ENCODE peak calls at places on chromosomes 16 and 17, in nine cellular contexts. Z is GM06990; W is progenitor cell of endocrine pancreas; H is glutamatergic neuron; O is CD8-positive, alpha-beta T cell; Q is hepatocyte; F is left ventricle myocardium inferior; Y is chondrocyte; R is uterus. V is an unnamed sample.

GRCh38 chr16:88688013-88688778 is 1.9 kb upstream of the SNAI3 start:
- DNase-seq in O (peak), W (peak), Z (no peak), H (no peak), F (no peak), R (no peak), Q (peak), Y (no peak), V (no peak)

GRCh38 chr16:15966420-15967222 is 17.2 kb downstream of the ABCC1 start:
- DNase-seq in Z (no peak), H (no peak), F (no peak), Q (no peak), W (no peak), R (no peak), O (no peak), Y (no peak), V (no peak)

GRCh38 chr17:33028778-33029177 is 37.1 kb downstream of the SPACA3 start:
- DNase-seq in R (no peak), H (no peak), Z (no peak), Y (no peak), O (no peak), W (no peak), F (no peak), Q (no peak), V (no peak)

GRCh38 chr17:2901582-2901981 is 105.3 kb downstream of the RAP1GAP2 start:
- DNase-seq in O (no peak), W (no peak), H (no peak), Z (no peak), Y (no peak), R (no peak), Q (no peak), F (no peak), V (no peak)

GRCh38 chr16:10022098-10022497 is 160.1 kb downstream of the GRIN2A start:
- DNase-seq in F (no peak), W (no peak), Y (no peak), Z (no peak), H (no peak), Q (no peak), O (no peak), R (no peak), V (no peak)

GRCh38 chr17:20922128-20922670 is 120.6 kb downstream of the USP22 start:
- DNase-seq in O (no peak), Q (no peak), F (peak), Y (no peak), R (peak), W (no peak), H (no peak), Z (no peak), V (no peak)

GRCh38 chr17:2847601-2848255 is 51.5 kb downstream of the RAP1GAP2 start:
- DNase-seq in O (no peak), Z (no peak), Q (no peak), Y (no peak), R (no peak), H (no peak), F (no peak), W (no peak), V (no peak)

GRCh38 chr16:28218109-28218508 is 6.3 kb upstream of the XPO6 start:
- DNase-seq in O (peak), Q (peak), R (no peak), Z (peak), H (no peak), W (no peak), Y (no peak), F (no peak), V (peak)

GRCh38 chr17:17737938-17738894 is 57.0 kb downstream of the RAI1 start:
- DNase-seq in R (no peak), W (no peak), O (peak), F (no peak), H (no peak), Q (peak), Z (no peak), Y (no peak), V (no peak)
- TF ChIP-seq CTCF in R (no peak), W (no peak), O (no peak), F (no peak), H (no peak), Q (no peak), Z (no peak), Y (no peak), V (no peak)

GRCh38 chr17:4947411-4948165 is 742 bp downstream of the PFN1 start:
- DNase-seq in W (peak), H (peak), O (peak), R (peak), F (peak), Y (no peak), Z (peak), Q (peak), V (peak)
- TF ChIP-seq CTCF in W (no peak), H (no peak), O (no peak), R (no peak), F (no peak), Y (no peak), Z (no peak), Q (no peak), V (no peak)

GRCh38 chr17:44315760-44316731 is 7.6 kb downstream of the RUNDC3A start:
- DNase-seq in O (no peak), Y (no peak), Z (no peak), F (no peak), W (no peak), R (no peak), H (peak), Q (no peak), V (peak)

GRCh38 chr17:44312396-44313104 is 4.1 kb downstream of the RUNDC3A start:
- DNase-seq in F (no peak), W (no peak), Q (no peak), R (no peak), O (no peak), H (no peak), Z (no peak), Y (no peak), V (no peak)

GRCh38 chr17:44314031-44314430 is 5.6 kb downstream of the RUNDC3A start:
- DNase-seq in H (no peak), F (no peak), Q (no peak), W (no peak), Z (no peak), O (no peak), R (no peak), Y (no peak), V (no peak)

GRCh38 chr17:44314869-44315661 is 6.7 kb downstream of the RUNDC3A start:
- DNase-seq in O (no peak), R (no peak), W (no peak), Y (no peak), Q (peak), F (no peak), H (peak), Z (no peak), V (peak)

DNA sequence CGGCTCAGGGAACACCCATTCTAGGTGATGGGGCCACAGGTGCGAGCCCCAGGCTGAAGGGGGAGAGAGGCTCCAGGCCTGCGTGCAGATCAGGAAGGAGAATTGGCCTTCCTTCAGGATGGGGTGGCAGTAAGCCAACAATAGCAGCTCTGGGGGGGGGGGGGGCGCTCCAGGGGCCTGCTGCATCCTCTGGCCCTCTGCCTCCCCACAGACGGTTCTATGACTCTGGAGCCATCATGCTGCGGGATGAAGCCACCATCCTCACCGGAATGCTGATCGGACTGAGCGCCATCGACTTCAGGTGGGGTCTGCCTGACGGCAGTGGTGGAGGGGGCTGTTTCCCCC is 6.1 kb downstream of the RUNDC3A start:
- DNase-seq in Z (no peak), F (no peak), Q (no peak), O (no peak), R (no peak), W (no peak), H (no peak), Y (no peak), V (no peak)
- TF ChIP-seq CTCF in Z (no peak), F (no peak), Q (no peak), O (no peak), R (no peak), W (no peak), H (no peak), Y (no peak), V (no peak)

GRCh38 chr16:8948831-8949230 is 14.9 kb downstream of the USP7 start:
- DNase-seq in R (no peak), H (no peak), O (no peak), Q (no peak), W (no peak), F (no peak), Z (no peak), Y (no peak), V (no peak)

GRCh38 chr16:8948069-8948593 is 15.6 kb downstream of the USP7 start:
- DNase-seq in H (no peak), Y (no peak), O (no peak), F (no peak), W (no peak), Q (no peak), Z (no peak), R (no peak), V (no peak)

GRCh38 chr16:8944113-8944765 is 19.5 kb downstream of the USP7 start:
- DNase-seq in W (no peak), O (no peak), R (no peak), Q (no peak), Y (no peak), H (no peak), Z (peak), F (no peak), V (no peak)

GRCh38 chr16:8945626-8946296 is 17.9 kb downstream of the USP7 start:
- DNase-seq in Y (no peak), R (no peak), Q (no peak), H (no peak), Z (no peak), F (no peak), W (no peak), O (no peak), V (no peak)

DNA sequence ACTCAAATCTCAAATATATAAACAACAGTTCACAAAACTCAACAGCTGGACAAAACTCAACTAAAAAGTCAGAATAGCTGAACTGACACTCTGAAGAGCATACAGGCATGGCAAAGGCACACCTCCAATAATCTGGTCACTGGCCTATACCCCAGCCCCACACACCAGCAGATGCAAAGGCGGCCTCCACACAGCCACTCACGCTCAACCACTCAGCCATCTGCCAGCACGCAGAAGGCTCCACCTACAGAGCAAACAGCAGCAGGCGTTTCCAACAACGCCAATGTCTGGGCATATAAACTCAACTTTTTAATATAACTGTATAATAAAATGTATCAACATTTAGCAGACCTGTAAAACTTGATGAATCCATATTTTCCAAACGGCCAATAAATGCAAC is 17.2 kb downstream of the USP7 start:
- DNase-seq in O (no peak), Y (peak), F (no peak), Z (no peak), R (no peak), H (peak), W (no peak), Q (no peak), V (no peak)
- TF ChIP-seq CTCF in O (no peak), Y (no peak), F (no peak), Z (no peak), R (no peak), H (no peak), W (no peak), Q (no peak), V (no peak)

GRCh38 chr16:58494981-58495860 is 4.7 kb upstream of the NDRG4 start:
- DNase-seq in F (peak), W (no peak), R (peak), H (peak), O (no peak), Q (peak), Y (no peak), Z (peak), V (peak)
- TF ChIP-seq CTCF in F (peak), W (peak), R (no peak), H (peak), O (no peak), Q (peak), Y (peak), Z (peak), V (peak)

DNA sequence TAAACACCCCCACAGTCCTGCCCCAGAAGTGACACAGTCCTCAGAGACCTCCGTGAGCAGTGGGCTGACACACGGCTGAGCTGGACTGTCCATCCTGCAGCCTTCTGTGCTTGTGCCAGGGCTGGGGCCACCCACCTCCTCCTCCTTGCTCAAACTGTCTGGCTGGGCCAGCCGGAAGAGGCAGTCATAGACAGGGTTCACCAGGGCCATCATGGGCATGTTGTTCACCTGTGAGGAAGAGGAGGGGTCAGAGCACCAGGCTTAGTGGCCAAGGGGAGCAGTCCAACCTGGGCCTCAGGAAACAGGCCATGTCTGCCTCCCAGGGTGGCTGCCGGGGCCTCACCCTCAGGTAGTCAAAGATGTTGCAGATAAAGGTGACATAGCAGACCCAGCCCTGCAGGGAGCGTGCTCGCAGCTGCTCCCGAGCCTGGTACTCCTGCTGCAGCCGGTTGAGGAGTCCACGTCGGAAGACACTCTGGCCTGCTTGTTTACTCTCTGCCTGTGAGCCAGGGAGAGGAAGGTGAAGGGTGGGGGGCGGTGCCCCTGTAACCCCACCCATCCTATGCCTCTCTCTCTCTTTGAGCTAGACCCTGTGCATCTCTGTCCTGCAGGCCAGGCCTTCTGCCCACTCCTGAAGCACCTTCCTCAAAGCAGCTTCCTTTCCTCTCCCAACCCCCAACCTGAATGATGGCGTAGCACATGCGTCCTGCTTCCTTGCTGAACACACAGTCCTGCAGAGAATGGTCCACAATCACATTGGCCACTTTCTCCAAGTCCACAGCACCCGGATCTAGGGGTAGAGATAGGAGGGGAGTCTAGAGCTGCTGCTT is 3.4 kb downstream of the MIF4GD start:
- DNase-seq in R (no peak), Q (peak), O (no peak), Y (no peak), W (no peak), H (no peak), F (no peak), Z (no peak), V (peak)
- TF ChIP-seq CTCF in R (no peak), Q (peak), O (no peak), Y (no peak), W (peak), H (no peak), F (no peak), Z (no peak), V (no peak)

DNA sequence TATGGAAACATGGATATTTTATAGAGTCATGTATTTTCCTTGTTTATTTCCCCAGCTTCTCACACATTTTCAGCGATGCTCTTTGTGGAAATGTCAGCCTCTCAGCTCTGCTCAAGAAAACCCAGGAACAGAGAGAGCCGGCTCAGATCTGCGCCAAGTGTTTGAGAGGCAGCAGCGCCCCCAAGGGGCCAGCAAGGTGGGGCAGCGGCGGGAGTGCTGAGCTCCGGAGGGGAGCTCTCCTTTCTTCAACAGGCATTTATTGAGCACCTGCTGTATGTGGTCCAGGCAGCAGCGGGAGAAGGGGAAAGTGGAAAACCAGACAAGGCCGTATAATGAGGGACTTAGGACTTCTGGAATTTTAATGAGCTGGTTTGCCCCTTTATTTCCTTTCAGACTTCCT is 421.1 kb upstream of the C16orf82 start:
- DNase-seq in O (no peak), W (peak), Z (no peak), R (no peak), H (peak), F (no peak), Y (no peak), Q (peak), V (peak)
- TF ChIP-seq CTCF in O (no peak), W (peak), Z (peak), R (no peak), H (peak), F (peak), Y (no peak), Q (peak), V (peak)

GRCh38 chr16:69324585-69325253 is 5.7 kb downstream of the PDF start:
- DNase-seq in R (no peak), F (no peak), Q (no peak), H (no peak), Z (no peak), O (no peak), Y (peak), W (no peak), V (no peak)

GRCh38 chr16:69323428-69323827 is 7.0 kb downstream of the PDF start:
- DNase-seq in Q (no peak), O (peak), H (no peak), Y (peak), W (no peak), R (no peak), Z (no peak), F (no peak), V (no peak)

GRCh38 chr16:69325784-69326171 is 4.6 kb downstream of the PDF start:
- DNase-seq in Z (no peak), R (no peak), Q (no peak), F (no peak), W (no peak), Y (peak), H (no peak), O (peak), V (no peak)

GRCh38 chr16:69322343-69322742 is 8.0 kb downstream of the PDF start:
- DNase-seq in Y (peak), Z (no peak), Q (no peak), O (no peak), H (no peak), F (no peak), R (no peak), W (no peak), V (no peak)

GRCh38 chr16:69324013-69324531 is 6.3 kb downstream of the PDF start:
- DNase-seq in Q (peak), R (peak), W (no peak), H (no peak), Z (no peak), F (peak), O (no peak), Y (peak), V (no peak)
- TF ChIP-seq CTCF in Q (no peak), R (no peak), W (no peak), H (no peak), Z (no peak), F (no peak), O (no peak), Y (no peak), V (no peak)

GRCh38 chr17:68291836-68292688 is 767 bp downstream of the ARSG start:
- DNase-seq in Y (no peak), O (peak), R (peak), Z (peak), Q (peak), H (peak), W (peak), F (peak), V (peak)

GRCh38 chr17:68290955-68291835 is at the start of the genes ARSG and SLC16A6:
- DNase-seq in F (peak), H (peak), Z (peak), O (peak), W (peak), Q (peak), Y (no peak), R (no peak), V (peak)

GRCh38 chr17:68293490-68294195 is 2.3 kb downstream of the ARSG start:
- DNase-seq in Y (no peak), Z (no peak), O (no peak), H (no peak), W (no peak), Q (no peak), R (no peak), F (no peak), V (no peak)

GRCh38 chr17:68294196-68294555 is 2.9 kb downstream of the ARSG start:
- DNase-seq in F (no peak), Q (no peak), R (no peak), H (no peak), W (no peak), O (no peak), Z (no peak), Y (no peak), V (no peak)

DNA sequence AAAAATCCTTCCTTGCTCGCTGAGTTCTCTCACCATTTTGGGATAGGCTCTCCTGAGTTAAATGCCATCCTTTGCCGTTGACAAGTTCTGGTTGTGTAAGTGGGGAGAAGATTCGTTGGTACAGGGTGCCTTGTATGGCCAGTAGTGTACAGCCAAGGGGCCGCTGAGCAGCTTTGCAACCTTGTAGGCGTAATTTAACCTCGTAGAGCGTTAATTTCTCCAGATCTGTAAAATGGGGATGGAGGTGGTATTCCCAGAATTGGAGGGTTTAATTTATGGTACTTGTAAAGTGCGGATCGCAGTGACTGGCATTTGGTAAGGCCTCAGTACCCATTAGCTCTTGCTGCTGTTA is 1.4 kb downstream of the ARSG start:
- DNase-seq in O (no peak), W (no peak), Q (no peak), F (no peak), Y (no peak), R (no peak), H (no peak), Z (no peak), V (no peak)
- TF ChIP-seq CTCF in O (no peak), W (no peak), Q (no peak), F (no peak), Y (no peak), R (no peak), H (no peak), Z (no peak), V (no peak)

V was measured in endothelial cell.